ENCODE peak calls at places on chromosomes 3 and 15, in six cellular contexts. W, D, O, B, Z and K are unnamed samples.

GRCh38 chr15:89111352-89111751 is 23.1 kb downstream of the ABHD2 start:
- DNase-seq in W (no peak), D (no peak), O (no peak), B (no peak), Z (no peak), K (no peak)

GRCh38 chr15:78810377-78811123 is 714 bp downstream of the ADAMTS7 start:
- DNase-seq in W (peak), D (peak), O (no peak), B (peak), Z (peak), K (peak)

GRCh38 chr3:162512488-162512887 is 1015.9 kb downstream of the OTOL1 start:
- DNase-seq in W (no peak), D (no peak), O (no peak), B (peak), Z (no peak), K (no peak)

GRCh38 chr15:74545776-74546656 is 5.0 kb downstream of the ARID3B start:
- DNase-seq in W (no peak), D (peak), O (peak), B (peak), Z (peak), K (peak)

GRCh38 chr15:67163180-67163579 is 91.3 kb downstream of the AAGAB start:
- DNase-seq in W (no peak), D (no peak), O (no peak), B (no peak), Z (no peak), K (no peak)

GRCh38 chr15:42404461-42405235 is 45.3 kb downstream of the CAPN3 start:
- DNase-seq in W (no peak), D (no peak), O (no peak), B (no peak), Z (no peak), K (peak)

GRCh38 chr3:145904138-145904537 is 256.8 kb downstream of the PLOD2 start:
- DNase-seq in W (no peak), D (no peak), O (no peak), B (no peak), Z (no peak), K (no peak)

GRCh38 chr3:100299031-100299430 is 35.5 kb upstream of the NIT2 start:
- DNase-seq in W (no peak), D (no peak), O (no peak), B (no peak), Z (no peak), K (no peak)

GRCh38 chr3:34284959-34285358 is 486.5 kb downstream of the PDCD6IP start:
- DNase-seq in W (no peak), D (no peak), O (no peak), B (no peak), Z (no peak), K (no peak)

GRCh38 chr3:107934808-107935207 is 156.0 kb downstream of the CD47 start:
- DNase-seq in W (no peak), D (no peak), O (no peak), B (no peak), Z (no peak), K (no peak)

GRCh38 chr3:170869645-170870593 is at the start of gene RPL22L1:
- DNase-seq in W (peak), D (peak), O (peak), B (peak), Z (peak), K (peak)

GRCh38 chr3:157429703-157430102 is 6.9 kb upstream of the PTX3 start:
- DNase-seq in W (no peak), D (peak), O (no peak), B (no peak), Z (no peak), K (no peak)

GRCh38 chr3:9826815-9827574 is 16.8 kb downstream of the RPUSD3 start:
- DNase-seq in W (peak), D (peak), O (no peak), B (peak), Z (peak), K (no peak)

GRCh38 chr3:138426211-138426610 is 8.2 kb upstream of the ESYT3 start:
- DNase-seq in W (peak), D (peak), O (peak), B (no peak), Z (peak), K (no peak)

GRCh38 chr3:100708644-100708988 is 678 bp upstream of the TFG start:
- DNase-seq in W (no peak), D (peak), O (no peak), B (no peak), Z (no peak), K (peak)

GRCh38 chr3:9015250-9015649 is 52.0 kb upstream of the RAD18 start:
- DNase-seq in W (no peak), D (no peak), O (no peak), B (no peak), Z (no peak), K (no peak)

GRCh38 chr15:56040081-56041035 is 46.9 kb upstream of the NEDD4 start:
- DNase-seq in W (peak), D (peak), O (peak), B (no peak), Z (peak), K (peak)

GRCh38 chr3:70736009-70736408 is 423.6 kb upstream of the MDFIC2 start:
- DNase-seq in W (no peak), D (peak), O (no peak), B (no peak), Z (no peak), K (no peak)

GRCh38 chr15:29130461-29130860 is 139.2 kb downstream of the NSMCE3 start:
- DNase-seq in W (no peak), D (no peak), O (no peak), B (no peak), Z (no peak), K (no peak)

GRCh38 chr15:62071711-62072308 is 5.0 kb downstream of the C2CD4A start:
- DNase-seq in W (peak), D (peak), O (no peak), B (peak), Z (peak), K (peak)

GRCh38 chr15:87547470-87548181 is 708.9 kb downstream of the NTRK3 start:
- DNase-seq in W (no peak), D (no peak), O (no peak), B (no peak), Z (no peak), K (no peak)

GRCh38 chr3:147390589-147391569 is 15.5 kb downstream of the ZIC4 start:
- DNase-seq in W (peak), D (no peak), O (no peak), B (no peak), Z (peak), K (no peak)

GRCh38 chr3:141401584-141402475 is 33.5 kb downstream of the ZBTB38 start:
- DNase-seq in W (peak), D (peak), O (no peak), B (peak), Z (peak), K (peak)

GRCh38 chr15:51853987-51854386 is 24.5 kb downstream of the TMOD3 start:
- DNase-seq in W (no peak), D (no peak), O (no peak), B (no peak), Z (no peak), K (no peak)

GRCh38 chr3:190449801-190450200 is at the start of gene TMEM207:
- DNase-seq in W (no peak), D (no peak), O (no peak), B (no peak), Z (no peak), K (no peak)

GRCh38 chr15:79329186-79329611 is 18.3 kb downstream of the TMED3 start:
- DNase-seq in W (no peak), D (peak), O (no peak), B (no peak), Z (no peak), K (peak)

GRCh38 chr3:189119947-189120346 is 51.8 kb upstream of the TPRG1 start:
- DNase-seq in W (no peak), D (no peak), O (no peak), B (no peak), Z (no peak), K (no peak)

GRCh38 chr3:115401891-115402501 is 221.3 kb upstream of the GAP43 start:
- DNase-seq in W (no peak), D (peak), O (no peak), B (no peak), Z (no peak), K (no peak)

GRCh38 chr3:190696777-190697501 is 165.6 kb downstream of the GMNC start:
- DNase-seq in W (peak), D (peak), O (peak), B (no peak), Z (peak), K (peak)

GRCh38 chr3:177835917-177836316 is 638.6 kb upstream of the TBL1XR1 start:
- DNase-seq in W (no peak), D (peak), O (no peak), B (no peak), Z (no peak), K (no peak)

GRCh38 chr15:98647774-98648653 is at the start of gene IGF1R:
- DNase-seq in W (peak), D (peak), O (peak), B (peak), Z (peak), K (peak)
- TF ChIP-seq CTCF in W (peak), D (no peak), O (no peak), B (no peak), Z (no peak), K (no peak)

DNA sequence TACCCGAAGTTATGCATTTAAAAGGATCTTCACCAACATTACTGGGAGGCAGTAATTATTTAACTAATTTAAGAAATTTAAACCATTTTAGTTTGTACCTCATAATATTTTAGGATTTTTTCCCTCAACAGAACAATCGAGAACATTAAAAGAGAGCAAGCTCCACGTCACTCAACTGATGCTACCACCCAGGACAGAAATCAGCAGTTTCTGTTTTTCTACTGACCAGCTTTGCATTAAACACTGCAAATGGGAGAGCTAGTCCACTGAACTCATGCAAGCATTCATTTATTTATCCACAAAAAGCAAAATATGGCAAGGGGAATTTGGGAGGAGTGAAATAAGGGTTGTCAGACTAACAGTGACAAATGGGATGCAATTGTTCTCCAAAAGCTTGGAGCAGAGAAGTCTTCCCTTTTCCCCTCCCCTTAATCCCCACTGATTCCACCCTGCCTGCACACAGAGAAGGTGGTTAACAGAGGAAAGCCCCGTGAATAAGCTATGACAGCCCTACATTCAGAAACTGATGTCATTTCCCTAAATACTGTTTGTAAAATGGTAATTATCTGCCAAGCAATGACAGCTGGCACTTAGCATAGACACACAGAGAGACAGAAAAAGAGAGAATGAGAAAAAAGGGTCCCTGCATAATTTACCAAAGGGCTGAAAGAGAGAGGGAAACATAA is 777.3 kb downstream of the TUSC7 start:
- DNase-seq in W (peak), D (no peak), O (no peak), B (peak), Z (no peak), K (no peak)
- TF ChIP-seq EZH2phosphoT487 in W (no peak), D (no peak), O (no peak), B (no peak), Z (no peak), K (no peak)

DNA sequence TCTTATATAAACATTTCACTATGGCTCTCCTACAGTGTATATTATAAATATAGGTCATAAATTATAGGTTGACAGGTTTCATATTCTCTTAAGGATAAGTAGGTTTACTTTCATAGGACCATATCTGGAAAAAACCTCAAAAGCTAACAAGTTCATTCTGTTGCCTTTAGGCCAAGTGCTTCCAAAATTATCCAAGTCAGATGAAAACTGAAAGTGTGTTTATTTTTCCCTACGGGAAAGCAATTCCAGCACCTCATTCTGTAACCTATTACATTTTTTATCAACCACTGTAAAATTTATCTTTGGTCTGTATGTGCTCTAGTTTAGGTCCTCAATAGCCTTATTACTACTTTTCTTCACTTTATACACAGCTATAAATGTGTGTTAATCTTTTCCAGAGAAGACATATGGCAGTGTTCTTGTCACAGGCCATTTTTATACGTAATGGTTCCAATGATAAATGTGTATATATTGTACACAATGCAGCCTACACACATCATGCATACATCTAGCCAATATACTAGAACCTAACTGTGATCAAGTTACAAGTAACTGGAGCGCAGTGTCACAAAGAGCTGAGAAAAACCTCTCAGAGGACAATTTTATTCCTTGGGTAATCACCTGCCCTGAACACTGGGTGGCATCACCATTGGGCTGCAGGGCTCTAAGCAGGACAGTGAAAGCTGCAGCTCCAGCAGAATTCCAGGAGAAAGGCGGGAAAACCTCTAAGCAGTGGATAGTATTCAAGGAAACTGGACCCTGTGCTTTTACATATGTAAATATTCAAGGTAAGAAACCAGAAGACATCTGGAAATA is 251.3 kb downstream of the CTNNB1 start:
- DNase-seq in W (peak), D (peak), O (no peak), B (no peak), Z (peak), K (peak)
- TF ChIP-seq CTCF in W (peak), D (peak), O (no peak), B (no peak), Z (peak), K (peak)

DNA sequence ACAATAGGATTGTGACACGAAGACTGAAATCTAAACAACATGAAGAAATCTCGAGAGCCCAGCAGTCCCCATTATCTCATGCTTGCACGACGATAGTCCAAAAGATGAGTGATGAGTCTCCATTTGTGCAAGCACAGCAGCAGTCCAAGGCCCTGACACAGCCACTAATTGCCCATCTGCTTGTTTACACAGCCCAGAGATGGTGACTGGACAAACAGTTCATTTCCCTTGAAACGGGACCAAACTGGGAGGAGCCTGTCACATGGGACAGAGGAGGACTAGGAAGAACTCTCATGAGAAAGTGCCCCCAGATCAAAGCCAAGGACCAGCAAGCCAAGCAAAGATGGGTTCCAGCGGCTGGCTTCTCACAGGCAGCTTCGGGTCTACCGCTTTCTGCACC is 121.0 kb downstream of the GREM1 start:
- DNase-seq in W (no peak), D (peak), O (no peak), B (no peak), Z (no peak), K (peak)
- TF ChIP-seq EZH2phosphoT487 in W (no peak), D (no peak), O (no peak), B (no peak), Z (no peak), K (no peak)